ENCODE peak calls at places on chromosomes 1 and 21, in seven cellular contexts. R is OCI-LY7; X is lower leg skin; H is WTC11; Y is heart left ventricle; P is EL; S is activated naive CD8-positive, alpha-beta T cell treated with anti-CD3 and anti-CD28 coated beads for 36 hours. J is an unnamed sample.

GRCh38 chr1:206524739-206525364 is 17.5 kb downstream of the RASSF5 start:
- DNase-seq in R (no peak), X (no peak), H (no peak), Y (no peak), P (no peak), S (no peak), J (peak; percentile 44)

GRCh38 chr1:42529724-42530161 is 66.7 kb downstream of the CCDC30 start:
- DNase-seq in R (no peak), X (no peak), H (no peak), Y (no peak), P (peak; percentile 81), S (peak; percentile 5), J (peak; percentile 86)

GRCh38 chr1:228648647-228649383 is 86.5 kb upstream of the RHOU start:
- DNase-seq in R (no peak), X (no peak), H (no peak), Y (no peak), P (no peak), S (no peak), J (no peak)

GRCh38 chr1:18948048-18948912 is 8.2 kb downstream of the IFFO2 start:
- DNase-seq in R (no peak), X (no peak), H (no peak), Y (no peak), P (peak; percentile 72), S (peak; percentile 48), J (peak; percentile 77)

GRCh38 chr1:211750599-211750998 is 75.2 kb upstream of the NEK2 start:
- DNase-seq in R (no peak), X (no peak), H (no peak), Y (no peak), P (no peak), S (no peak), J (no peak)

GRCh38 chr1:155537193-155537592 is 25.4 kb downstream of the ASH1L start:
- DNase-seq in R (no peak), X (no peak), H (no peak), Y (no peak), P (no peak), S (no peak), J (no peak)

GRCh38 chr1:186967659-186968394 is 139.1 kb downstream of the PLA2G4A start:
- DNase-seq in R (no peak), X (no peak), H (no peak), Y (no peak), P (peak; percentile 71), S (no peak), J (peak; percentile 70)

GRCh38 chr21:16264314-16264713 is 534.5 kb downstream of the USP25 start:
- DNase-seq in R (no peak), X (no peak), H (no peak), Y (no peak), P (no peak), S (no peak), J (no peak)

GRCh38 chr1:201599548-201599947 is 60.6 kb downstream of the NAV1 start:
- DNase-seq in R (no peak), X (no peak), H (no peak), Y (no peak), P (no peak), S (no peak), J (no peak)

GRCh38 chr1:177983824-177984528 is 14.1 kb upstream of the SEC16B start:
- DNase-seq in R (no peak), X (peak; percentile 67), H (peak; percentile 33), Y (no peak), P (peak; percentile 87), S (no peak), J (peak; percentile 85)

GRCh38 chr1:79040424-79041089 is 34.0 kb upstream of the ADGRL4 start:
- DNase-seq in R (no peak), X (no peak), H (no peak), Y (no peak), P (peak; percentile 8), S (no peak), J (no peak)

GRCh38 chr1:7671676-7672075 is 99.4 kb upstream of the VAMP3 start:
- DNase-seq in R (no peak), X (no peak), H (no peak), Y (no peak), P (no peak), S (no peak), J (no peak)

GRCh38 chr1:2468041-2468472 is 8.0 kb upstream of the PLCH2 start:
- DNase-seq in R (peak; percentile 33), X (no peak), H (peak; percentile 76), Y (no peak), P (no peak), S (peak; percentile 46), J (no peak)

GRCh38 chr21:44601596-44602473 is 1.4 kb downstream of the KRTAP10-7 start:
- DNase-seq in R (no peak), X (no peak), H (no peak), Y (no peak), P (no peak), S (no peak), J (no peak)

GRCh38 chr21:14773777-14774345 is 227.7 kb upstream of the SAMSN1 start:
- DNase-seq in R (peak; percentile 63), X (no peak), H (peak; percentile 78), Y (no peak), P (peak; percentile 26), S (peak; percentile 36), J (peak; percentile 13)

GRCh38 chr1:60547821-60548220 is 474.3 kb upstream of the C1orf87 start:
- DNase-seq in R (no peak), X (no peak), H (no peak), Y (no peak), P (no peak), S (no peak), J (no peak)

GRCh38 chr1:199866210-199866617 is 161.3 kb upstream of the NR5A2 start:
- DNase-seq in R (no peak), X (no peak), H (peak; percentile 16), Y (no peak), P (no peak), S (no peak), J (no peak)

GRCh38 chr1:229383961-229384360 is 41.1 kb upstream of the CCSAP start:
- DNase-seq in R (no peak), X (no peak), H (no peak), Y (no peak), P (no peak), S (no peak), J (peak; percentile 24)

GRCh38 chr1:67630438-67631045 is 54.5 kb upstream of the GADD45A start:
- DNase-seq in R (no peak), X (no peak), H (no peak), Y (no peak), P (no peak), S (no peak), J (peak; percentile 77)

GRCh38 chr1:230112131-230112701 is 45.2 kb downstream of the GALNT2 start:
- DNase-seq in R (peak; percentile 68), X (no peak), H (no peak), Y (no peak), P (no peak), S (no peak), J (no peak)

GRCh38 chr1:6621429-6622391 is 3.0 kb upstream of the THAP3 start:
- DNase-seq in R (no peak), X (no peak), H (no peak), Y (no peak), P (no peak), S (no peak), J (no peak)

GRCh38 chr1:243505986-243506689 is 250.3 kb downstream of the SDCCAG8 start:
- DNase-seq in R (no peak), X (no peak), H (no peak), Y (no peak), P (no peak), S (no peak), J (no peak)

GRCh38 chr1:242554577-242554976 is 30.1 kb upstream of the PLD5 start:
- DNase-seq in R (no peak), X (no peak), H (no peak), Y (no peak), P (no peak), S (no peak), J (peak; percentile 61)

GRCh38 chr1:5833911-5834310 is 158.3 kb downstream of the NPHP4 start:
- DNase-seq in R (no peak), X (no peak), H (no peak), Y (no peak), P (no peak), S (no peak), J (no peak)

GRCh38 chr1:43549921-43550597 is 19.4 kb downstream of the PTPRF start:
- DNase-seq in R (no peak), X (peak; percentile 77), H (peak; percentile 96), Y (peak; percentile 59), P (no peak), S (peak; percentile 20), J (no peak)

GRCh38 chr1:97567000-97567749 is 353.7 kb downstream of the DPYD start:
- DNase-seq in R (no peak), X (no peak), H (no peak), Y (no peak), P (no peak), S (no peak), J (no peak)

GRCh38 chr1:154176341-154176740 is 15.6 kb downstream of the TPM3 start:
- DNase-seq in R (no peak), X (no peak), H (no peak), Y (no peak), P (peak; percentile 87), S (no peak), J (peak; percentile 67)

GRCh38 chr21:31630062-31630711 is 29.3 kb upstream of the SOD1 start:
- DNase-seq in R (no peak), X (peak; percentile 74), H (no peak), Y (no peak), P (peak; percentile 93), S (no peak), J (peak; percentile 73)

GRCh38 chr21:36735201-36735515 is 36.2 kb downstream of the SIM2 start:
- DNase-seq in R (no peak), X (no peak), H (no peak), Y (no peak), P (no peak), S (no peak), J (no peak)

GRCh38 chr21:32728455-32729237 is 833 bp upstream of the SYNJ1 start:
- DNase-seq in R (no peak), X (no peak), H (no peak), Y (no peak), P (no peak), S (no peak), J (no peak)

GRCh38 chr1:184215274-184215925 is 163.9 kb downstream of the TSEN15 start:
- DNase-seq in R (no peak), X (no peak), H (no peak), Y (no peak), P (no peak), S (no peak), J (no peak)

GRCh38 chr21:35428489-35428888 is 379.4 kb upstream of the RUNX1 start:
- DNase-seq in R (no peak), X (peak; percentile 16), H (peak; percentile 14), Y (peak; percentile 76), P (peak; percentile 4), S (peak; percentile 14), J (no peak)

GRCh38 chr1:71641013-71641412 is 560.2 kb upstream of the ZRANB2 start:
- DNase-seq in R (no peak), X (no peak), H (no peak), Y (no peak), P (no peak), S (no peak), J (no peak)

J was measured in HT1080.